ENCODE peak calls at places on chromosomes 1 and 21, in five cellular contexts. C is activated CD4-positive, alpha-beta T cell treated with anti-CD3 and anti-CD28 coated beads, Interleukin-2, amount 10 ng/mL, durations not matched to agents 7 days and 5 days; P is H7; U is activated naive CD8-positive, alpha-beta T cell treated with anti-CD3 and anti-CD28 coated beads, Interleukin-2, amount 50 U/mL, for 24 hours; H is effector memory CD4-positive, alpha-beta T cell. L is an unnamed sample.

GRCh38 chr1:227225715-227226346 is 92.5 kb downstream of the CDC42BPA start:
- DNase-seq in C (no peak), P (no peak), U (no peak), H (no peak), L (no peak)

GRCh38 chr1:15760520-15761211 is 2.1 kb downstream of the FBLIM1 start:
- DNase-seq in C (no peak), P (peak), U (no peak), H (no peak), L (no peak)

GRCh38 chr21:45998871-45999580 is 17.5 kb downstream of the COL6A1 start:
- DNase-seq in C (no peak), P (no peak), U (no peak), H (no peak), L (no peak)

GRCh38 chr1:206907304-206907991 is 10.2 kb downstream of the IL24 start:
- DNase-seq in C (no peak), P (peak), U (no peak), H (no peak), L (no peak)

GRCh38 chr1:153344718-153345025 is 4.0 kb downstream of the PGLYRP4 start:
- DNase-seq in C (no peak), P (no peak), U (no peak), H (no peak), L (no peak)

GRCh38 chr1:22154626-22155025 is 11.7 kb upstream of the WNT4 start:
- DNase-seq in C (no peak), P (no peak), U (no peak), H (no peak), L (no peak)

GRCh38 chr1:50426108-50426700 is 3.0 kb upstream of the DMRTA2 start:
- DNase-seq in C (no peak), P (peak), U (no peak), H (no peak), L (no peak)

GRCh38 chr1:25615563-25616079 is 970 bp upstream of the MAN1C1 start:
- DNase-seq in C (no peak), P (peak), U (no peak), H (no peak), L (no peak)

GRCh38 chr1:27488523-27489138 is 1.3 kb downstream of the WASF2 start:
- DNase-seq in C (peak), P (no peak), U (no peak), H (no peak), L (no peak)

GRCh38 chr21:38533887-38534286 is 35.6 kb upstream of the ERG start:
- DNase-seq in C (no peak), P (peak), U (no peak), H (no peak), L (no peak)

GRCh38 chr1:160096491-160097116 is 1.8 kb downstream of the IGSF8 start:
- DNase-seq in C (no peak), P (no peak), U (no peak), H (no peak), L (no peak)

GRCh38 chr1:32393832-32394140 is 455 bp downstream of the BSDC1 start:
- DNase-seq in C (peak), P (peak), U (peak), H (no peak), L (no peak)

GRCh38 chr1:240134596-240134995 is 42.9 kb downstream of the FMN2 start:
- DNase-seq in C (no peak), P (no peak), U (no peak), H (no peak), L (no peak)

GRCh38 chr21:42319851-42320602 is 4.8 kb upstream of the TFF3 start:
- DNase-seq in C (no peak), P (peak), U (no peak), H (no peak), L (no peak)

GRCh38 chr1:199780948-199781347 is 246.6 kb upstream of the NR5A2 start:
- DNase-seq in C (no peak), P (no peak), U (no peak), H (no peak), L (no peak)

GRCh38 chr1:210771131-210771530 is 362.8 kb downstream of the KCNH1 start:
- DNase-seq in C (no peak), P (no peak), U (no peak), H (no peak), L (no peak)

GRCh38 chr1:26305667-26306289 is 658 bp downstream of the UBXN11 start:
- DNase-seq in C (no peak), P (no peak), U (no peak), H (no peak), L (no peak)

GRCh38 chr1:240122639-240123604 is 31.2 kb downstream of the FMN2 start:
- DNase-seq in C (no peak), P (no peak), U (no peak), H (no peak), L (peak)

GRCh38 chr21:43269461-43269860 is 100.7 kb downstream of the CRYAA start:
- DNase-seq in C (peak), P (peak), U (peak), H (peak), L (no peak)

GRCh38 chr1:2583871-2584341 is 2.7 kb upstream of the PRXL2B start:
- DNase-seq in C (peak), P (peak), U (peak), H (peak), L (peak)

GRCh38 chr21:42002421-42002958 is 7.7 kb downstream of the ZBTB21 start:
- DNase-seq in C (peak), P (no peak), U (peak), H (peak), L (no peak)

GRCh38 chr1:52925571-52926005 is 1.5 kb upstream of the SCP2 start:
- DNase-seq in C (no peak), P (no peak), U (no peak), H (no peak), L (peak)

GRCh38 chr1:208043690-208044089 is 132.8 kb upstream of the CD34 start:
- DNase-seq in C (no peak), P (no peak), U (no peak), H (no peak), L (peak)

GRCh38 chr1:26284597-26285351 is 4.9 kb downstream of the SH3BGRL3 start:
- DNase-seq in C (peak), P (peak), U (peak), H (peak), L (no peak)

GRCh38 chr1:159197767-159198557 is 6.7 kb upstream of the ACKR1 start:
- DNase-seq in C (peak), P (peak), U (peak), H (no peak), L (peak)

GRCh38 chr1:156826596-156826995 is 9.9 kb upstream of the SH2D2A start:
- DNase-seq in C (no peak), P (no peak), U (no peak), H (no peak), L (no peak)

GRCh38 chr21:42857216-42857615 is 22.1 kb downstream of the WDR4 start:
- DNase-seq in C (no peak), P (peak), U (no peak), H (no peak), L (no peak)

GRCh38 chr1:203039609-203040517 is 13.6 kb downstream of the PPFIA4 start:
- DNase-seq in C (no peak), P (peak), U (no peak), H (no peak), L (no peak)

GRCh38 chr1:107000907-107001306 is 55.6 kb upstream of the PRMT6 start:
- DNase-seq in C (no peak), P (no peak), U (no peak), H (no peak), L (no peak)

GRCh38 chr1:215635827-215636226 is 68.7 kb downstream of the KCTD3 start:
- DNase-seq in C (no peak), P (no peak), U (no peak), H (no peak), L (no peak)

GRCh38 chr1:10143961-10144485 is 66.3 kb upstream of the KIF1B start:
- DNase-seq in C (no peak), P (no peak), U (no peak), H (no peak), L (no peak)

GRCh38 chr1:40232444-40232843 is 15.3 kb upstream of the TMCO2 start:
- DNase-seq in C (peak), P (no peak), U (peak), H (no peak), L (no peak)

L was measured in LNCaP clone FGC.